ENCODE peak calls at places on chromosomes 12 and 14, in four cellular contexts. K is astrocyte of the spinal cord, S is brain microvascular endothelial cell, R is MM.1S. D is an unnamed sample.

GRCh38 chr12:128864516-128865186 is 11.4 kb downstream of the GLT1D1 start:
- DNase-seq in R (no peak), K (no peak), S (no peak), D (no peak)

GRCh38 chr12:6089041-6089823 is 35.2 kb downstream of the VWF start:
- DNase-seq in R (peak), S (no peak), K (peak), D (peak)

GRCh38 chr12:16939871-16940306 is 333.9 kb upstream of the LMO3 start:
- DNase-seq in K (peak), R (peak), S (peak), D (peak)

GRCh38 chr12:19752712-19753111 is 313.4 kb downstream of the AEBP2 start:
- DNase-seq in R (no peak), S (no peak), K (no peak), D (no peak)

GRCh38 chr12:123990512-123990911 is 17.5 kb downstream of the ZNF664 start:
- DNase-seq in K (no peak), S (no peak), R (no peak), D (no peak)

GRCh38 chr12:81644503-81644902 is 114.6 kb downstream of the PPFIA2 start:
- DNase-seq in R (peak), S (no peak), K (peak), D (no peak)

GRCh38 chr14:74548881-74549280 is 55.3 kb downstream of the ISCA2 start:
- DNase-seq in K (no peak), S (peak), R (no peak), D (peak)

GRCh38 chr14:103656758-103657133 is 27.7 kb downstream of the KLC1 start:
- DNase-seq in R (no peak), K (no peak), S (no peak), D (no peak)

GRCh38 chr14:39430762-39431415 is 1.3 kb downstream of the FBXO33 start:
- DNase-seq in S (peak), R (no peak), K (peak), D (no peak)

GRCh38 chr12:30548203-30548602 is 147.5 kb downstream of the IPO8 start:
- DNase-seq in R (no peak), K (no peak), S (no peak), D (no peak)

GRCh38 chr12:86233126-86233525 is 23.1 kb downstream of the MGAT4C start:
- DNase-seq in K (peak), S (no peak), R (no peak), D (no peak)

GRCh38 chr12:77382096-77382742 is 316.9 kb upstream of the E2F7 start:
- DNase-seq in R (no peak), K (no peak), S (no peak), D (no peak)

GRCh38 chr12:6450869-6451347 is 934 bp upstream of the TAPBPL start:
- DNase-seq in R (no peak), K (no peak), S (no peak), D (peak)

GRCh38 chr12:42588981-42589464 is 523 bp downstream of the PRICKLE1 start:
- DNase-seq in K (peak), S (peak), R (no peak), D (peak)

GRCh38 chr14:21070083-21070609 is at the start of gene ARHGEF40:
- DNase-seq in S (peak), K (peak), R (peak), D (peak)

GRCh38 chr14:81446279-81447007 is 46.3 kb upstream of the STON2 start:
- DNase-seq in S (no peak), R (no peak), K (no peak), D (no peak)

GRCh38 chr12:97960741-97961608 is 498.4 kb downstream of the RMST start:
- DNase-seq in S (no peak), R (peak), K (peak), D (no peak)

GRCh38 chr12:89525824-89526770 is at the start of gene POC1B:
- DNase-seq in K (peak), R (peak), S (peak), D (peak)

GRCh38 chr12:89525002-89525823 is 617 bp upstream of the GALNT4 start:
- DNase-seq in S (peak), R (peak), K (peak), D (peak)

GRCh38 chr12:89529738-89530137 is 3.9 kb upstream of the POC1B start:
- DNase-seq in R (peak), K (peak), S (peak), D (no peak)

GRCh38 chr12:89524201-89525001 is at the start of gene GALNT4:
- DNase-seq in K (peak), S (peak), R (peak), D (peak)

DNA sequence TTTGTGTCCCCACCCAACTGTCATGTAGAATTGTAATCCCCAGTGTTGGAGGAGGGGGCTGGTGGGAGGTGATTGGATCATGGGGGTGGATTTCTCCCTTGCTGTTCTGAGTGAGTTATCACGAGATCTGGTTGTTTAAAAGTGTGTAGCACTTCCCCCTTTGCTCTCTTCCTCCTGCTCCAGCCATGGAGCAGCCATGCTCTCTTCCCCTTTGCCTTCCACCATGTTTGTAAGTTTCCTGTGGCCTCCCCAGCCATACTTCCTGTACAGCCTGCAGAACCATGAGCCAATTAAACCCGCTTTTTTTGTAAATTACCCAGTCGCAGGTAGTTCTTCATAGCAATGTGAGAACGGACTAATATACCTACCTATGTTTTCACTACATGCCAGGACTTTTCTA is 2.6 kb upstream of the POC1B start:
- DNase-seq in S (no peak), K (no peak), R (no peak), D (no peak)
- H3K4me3 ChIP-seq in S (no peak), K (no peak), R (no peak), D (no peak)

GRCh38 chr14:101824339-101824727 is 62.8 kb downstream of the PPP2R5C start:
- DNase-seq in K (no peak), S (no peak), R (no peak), D (no peak)
- H3K4me3 ChIP-seq in K (no peak), S (no peak), R (peak), D (no peak)

DNA sequence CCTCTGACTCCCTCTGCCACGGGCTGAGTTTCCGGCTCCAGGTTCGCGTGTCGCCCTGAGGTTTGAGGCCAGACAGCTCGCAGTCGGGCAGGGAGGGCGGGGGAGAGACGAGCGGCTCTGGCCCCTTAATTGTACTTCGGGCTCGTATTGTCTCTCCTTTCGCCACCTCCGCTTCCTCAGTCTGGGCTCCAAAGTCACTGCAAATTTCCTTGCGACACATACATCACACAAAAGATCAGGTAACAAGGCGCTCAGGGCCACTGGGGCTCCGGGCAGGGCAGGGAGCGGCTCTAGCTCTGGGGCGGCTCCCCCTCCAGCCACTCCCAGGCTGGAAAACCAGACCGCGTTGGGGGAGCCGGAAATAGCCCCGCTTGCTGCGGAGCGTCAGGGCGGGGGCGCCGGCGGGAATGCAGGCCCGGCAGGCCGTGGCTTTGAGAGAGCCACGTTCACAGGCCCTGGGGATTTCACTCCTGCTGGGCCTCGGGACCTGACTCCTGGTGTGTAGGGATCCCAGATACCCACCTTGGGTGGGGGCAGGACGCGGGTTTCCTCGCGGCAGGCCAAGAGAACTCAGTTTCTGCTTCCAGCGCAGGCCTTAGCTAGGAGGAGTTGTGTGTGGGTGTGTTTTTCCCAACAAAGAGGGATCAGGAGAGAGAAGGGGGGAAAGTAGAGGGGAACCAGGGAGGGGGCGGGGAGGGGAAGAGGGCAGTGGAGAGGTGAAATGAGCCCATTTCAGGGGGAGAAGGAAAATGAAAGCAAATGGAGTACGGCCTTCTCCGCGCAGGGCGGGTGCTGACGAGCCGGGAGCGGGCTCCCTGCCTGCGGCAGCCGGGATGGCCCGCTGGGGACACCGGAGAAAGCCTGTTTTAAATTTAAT is 4.4 kb upstream of the HOXC9 start:
- DNase-seq in K (no peak), S (no peak), R (no peak), D (peak)
- H3K4me3 ChIP-seq in K (peak), S (peak), R (peak), D (peak)

GRCh38 chr12:51908876-51909592 is 1.7 kb downstream of the ACVRL1 start:
- DNase-seq in R (no peak), K (no peak), S (no peak), D (no peak)

GRCh38 chr12:51906452-51907082 is 737 bp upstream of the ACVRL1 start:
- DNase-seq in K (no peak), S (no peak), R (no peak), D (no peak)

GRCh38 chr12:51907864-51908425 is 641 bp downstream of the ACVRL1 start:
- DNase-seq in S (no peak), R (no peak), K (no peak), D (no peak)

GRCh38 chr12:51905507-51906438 is 1.5 kb upstream of the ACVRL1 start:
- DNase-seq in R (no peak), S (no peak), K (no peak), D (no peak)

GRCh38 chr12:51907083-51907863 is at the start of gene ACVRL1:
- DNase-seq in R (no peak), S (no peak), K (no peak), D (no peak)
- H3K4me3 ChIP-seq in R (no peak), S (peak), K (peak), D (no peak)

DNA sequence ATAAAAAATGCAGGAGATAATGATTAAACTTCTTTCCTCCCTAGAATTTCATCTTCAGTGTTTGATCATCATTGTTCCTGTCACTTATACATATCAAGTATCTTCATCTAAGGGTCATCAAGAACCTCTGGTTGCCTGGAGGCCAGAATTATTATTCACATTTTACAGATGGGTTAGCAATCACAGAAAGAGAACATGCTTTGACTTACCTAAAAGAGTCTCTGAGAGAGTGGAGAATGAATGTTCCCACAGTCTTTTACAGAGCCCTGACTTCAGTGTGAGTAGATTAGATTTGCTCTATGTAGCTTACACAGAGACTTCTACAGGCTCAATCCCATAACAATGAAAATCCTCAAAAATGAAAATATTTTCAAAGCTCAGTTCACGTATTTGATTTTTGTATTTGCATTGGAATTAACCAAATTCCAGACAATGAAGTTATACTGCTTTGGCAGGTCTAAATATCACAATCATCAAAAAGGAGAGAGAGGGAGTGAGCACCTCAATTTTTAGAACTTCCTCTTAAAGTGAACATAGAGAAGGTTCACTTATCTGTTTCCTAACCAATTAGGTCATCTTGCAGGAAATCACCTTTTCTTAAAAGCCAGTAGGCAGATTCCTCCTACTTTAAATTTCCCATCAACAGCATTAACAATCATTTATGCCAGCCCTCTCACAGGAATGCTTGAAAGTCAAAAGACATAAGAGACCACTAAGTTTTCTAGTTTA is 388.9 kb downstream of the ZFP36L1 start:
- DNase-seq in R (no peak), S (no peak), K (no peak), D (no peak)
- H3K4me3 ChIP-seq in R (no peak), S (no peak), K (no peak), D (no peak)

GRCh38 chr14:89564291-89564957 is 147.4 kb upstream of the FOXN3 start:
- DNase-seq in S (no peak), R (no peak), K (peak), D (no peak)
- H3K4me3 ChIP-seq in S (no peak), R (no peak), K (no peak), D (no peak)

D was measured in MG63.